ENCODE peak calls at places on chromosomes 5 and 9, in seven cellular contexts. One of them, this sample, is unnamed.

GRCh38 chr5:32692066-32692746 is 18.9 kb upstream of the NPR3 start:
- DNase-seq in gastrocnemius medialis: no peak
- DNase-seq in coronary artery: no peak
- DNase-seq in upper lobe of left lung: no peak
- DNase-seq in brain microvascular endothelial cell: no peak
- DNase-seq in neural progenitor cell: no peak
- DNase-seq in GM12865: no peak
- DNase-seq in this sample: peak; percentile 73

GRCh38 chr5:115184780-115185179 is 15.1 kb upstream of the TRIM36 start:
- DNase-seq in gastrocnemius medialis: no peak
- DNase-seq in coronary artery: no peak
- DNase-seq in upper lobe of left lung: no peak
- DNase-seq in brain microvascular endothelial cell: no peak
- DNase-seq in neural progenitor cell: no peak
- DNase-seq in GM12865: no peak
- DNase-seq in this sample: no peak

GRCh38 chr5:116778015-116778414 is 203.4 kb upstream of the SEMA6A start:
- DNase-seq in gastrocnemius medialis: no peak
- DNase-seq in coronary artery: no peak
- DNase-seq in upper lobe of left lung: no peak
- DNase-seq in brain microvascular endothelial cell: no peak
- DNase-seq in neural progenitor cell: peak; percentile 39
- DNase-seq in GM12865: no peak
- DNase-seq in this sample: no peak

GRCh38 chr9:91089405-91090131 is 272.1 kb downstream of the AUH start:
- DNase-seq in gastrocnemius medialis: no peak
- DNase-seq in coronary artery: peak; percentile 61
- DNase-seq in upper lobe of left lung: no peak
- DNase-seq in brain microvascular endothelial cell: peak; percentile 48
- DNase-seq in neural progenitor cell: peak; percentile 28
- DNase-seq in GM12865: peak; percentile 33
- DNase-seq in this sample: no peak

GRCh38 chr9:107566596-107566995 is 77.0 kb upstream of the KLF4 start:
- DNase-seq in gastrocnemius medialis: no peak
- DNase-seq in coronary artery: no peak
- DNase-seq in upper lobe of left lung: no peak
- DNase-seq in brain microvascular endothelial cell: no peak
- DNase-seq in neural progenitor cell: no peak
- DNase-seq in GM12865: no peak
- DNase-seq in this sample: no peak

GRCh38 chr9:91790912-91791311 is 159.1 kb downstream of the ROR2 start:
- DNase-seq in gastrocnemius medialis: no peak
- DNase-seq in coronary artery: no peak
- DNase-seq in upper lobe of left lung: no peak
- DNase-seq in brain microvascular endothelial cell: no peak
- DNase-seq in neural progenitor cell: no peak
- DNase-seq in GM12865: no peak
- DNase-seq in this sample: no peak

GRCh38 chr9:35940474-35941467 is 17.2 kb downstream of the OR2S2 start:
- DNase-seq in gastrocnemius medialis: no peak
- DNase-seq in coronary artery: no peak
- DNase-seq in upper lobe of left lung: no peak
- DNase-seq in brain microvascular endothelial cell: no peak
- DNase-seq in neural progenitor cell: no peak
- DNase-seq in GM12865: no peak
- DNase-seq in this sample: no peak

GRCh38 chr9:19577411-19577810 is 168.6 kb downstream of the ACER2 start:
- DNase-seq in gastrocnemius medialis: no peak
- DNase-seq in coronary artery: no peak
- DNase-seq in upper lobe of left lung: no peak
- DNase-seq in brain microvascular endothelial cell: no peak
- DNase-seq in neural progenitor cell: no peak
- DNase-seq in GM12865: no peak
- DNase-seq in this sample: no peak

GRCh38 chr9:133009906-133010582 is 20.8 kb upstream of the GTF3C5 start:
- DNase-seq in gastrocnemius medialis: no peak
- DNase-seq in coronary artery: no peak
- DNase-seq in upper lobe of left lung: no peak
- DNase-seq in brain microvascular endothelial cell: no peak
- DNase-seq in neural progenitor cell: no peak
- DNase-seq in GM12865: no peak
- DNase-seq in this sample: no peak

GRCh38 chr5:39328731-39329130 is 35.6 kb downstream of the C9 start:
- DNase-seq in gastrocnemius medialis: no peak
- DNase-seq in coronary artery: no peak
- DNase-seq in upper lobe of left lung: no peak
- DNase-seq in brain microvascular endothelial cell: no peak
- DNase-seq in neural progenitor cell: no peak
- DNase-seq in GM12865: no peak
- DNase-seq in this sample: no peak

GRCh38 chr5:152688561-152689274 is 283.6 kb upstream of the NMUR2 start:
- DNase-seq in gastrocnemius medialis: no peak
- DNase-seq in coronary artery: no peak
- DNase-seq in upper lobe of left lung: no peak
- DNase-seq in brain microvascular endothelial cell: peak; percentile 37
- DNase-seq in neural progenitor cell: no peak
- DNase-seq in GM12865: no peak
- DNase-seq in this sample: peak; percentile 19

GRCh38 chr5:78984020-78984610 is 995 bp downstream of the ARSB start:
- DNase-seq in gastrocnemius medialis: no peak
- DNase-seq in coronary artery: no peak
- DNase-seq in upper lobe of left lung: no peak
- DNase-seq in brain microvascular endothelial cell: peak; percentile 4
- DNase-seq in neural progenitor cell: peak; percentile 15
- DNase-seq in GM12865: peak; percentile 54
- DNase-seq in this sample: no peak

GRCh38 chr5:179319741-179320281 is 25.4 kb downstream of the ADAMTS2 start:
- DNase-seq in gastrocnemius medialis: no peak
- DNase-seq in coronary artery: no peak
- DNase-seq in upper lobe of left lung: peak; percentile 48
- DNase-seq in brain microvascular endothelial cell: peak; percentile 84
- DNase-seq in neural progenitor cell: no peak
- DNase-seq in GM12865: no peak
- DNase-seq in this sample: no peak

GRCh38 chr9:128231638-128232568 is 28.7 kb downstream of the DNM1 start:
- DNase-seq in gastrocnemius medialis: no peak
- DNase-seq in coronary artery: peak; percentile 80
- DNase-seq in upper lobe of left lung: no peak
- DNase-seq in brain microvascular endothelial cell: no peak
- DNase-seq in neural progenitor cell: no peak
- DNase-seq in GM12865: no peak
- DNase-seq in this sample: no peak

GRCh38 chr5:126234563-126235195 is 188.5 kb upstream of the GRAMD2B start:
- DNase-seq in gastrocnemius medialis: no peak
- DNase-seq in coronary artery: no peak
- DNase-seq in upper lobe of left lung: no peak
- DNase-seq in brain microvascular endothelial cell: peak; percentile 18
- DNase-seq in neural progenitor cell: peak; percentile 71
- DNase-seq in GM12865: peak; percentile 30
- DNase-seq in this sample: no peak

GRCh38 chr5:63043792-63044191 is 465.2 kb downstream of the LRRC70 start:
- DNase-seq in gastrocnemius medialis: no peak
- DNase-seq in coronary artery: no peak
- DNase-seq in upper lobe of left lung: no peak
- DNase-seq in brain microvascular endothelial cell: no peak
- DNase-seq in neural progenitor cell: no peak
- DNase-seq in GM12865: no peak
- DNase-seq in this sample: no peak

GRCh38 chr5:125597338-125597737 is 825.9 kb upstream of the GRAMD2B start:
- DNase-seq in gastrocnemius medialis: no peak
- DNase-seq in coronary artery: no peak
- DNase-seq in upper lobe of left lung: no peak
- DNase-seq in brain microvascular endothelial cell: peak; percentile 11
- DNase-seq in neural progenitor cell: no peak
- DNase-seq in GM12865: no peak
- DNase-seq in this sample: no peak

GRCh38 chr9:136700309-136700708 is 12.1 kb upstream of the DIPK1B start:
- DNase-seq in gastrocnemius medialis: no peak
- DNase-seq in coronary artery: no peak
- DNase-seq in upper lobe of left lung: peak; percentile 26
- DNase-seq in brain microvascular endothelial cell: no peak
- DNase-seq in neural progenitor cell: no peak
- DNase-seq in GM12865: no peak
- DNase-seq in this sample: no peak

GRCh38 chr9:136703231-136703870 is 9.0 kb upstream of the DIPK1B start:
- DNase-seq in gastrocnemius medialis: no peak
- DNase-seq in coronary artery: no peak
- DNase-seq in upper lobe of left lung: no peak
- DNase-seq in brain microvascular endothelial cell: no peak
- DNase-seq in neural progenitor cell: no peak
- DNase-seq in GM12865: no peak
- DNase-seq in this sample: no peak

GRCh38 chr9:136701665-136702048 is 10.7 kb upstream of the DIPK1B start:
- DNase-seq in gastrocnemius medialis: no peak
- DNase-seq in coronary artery: no peak
- DNase-seq in upper lobe of left lung: no peak
- DNase-seq in brain microvascular endothelial cell: no peak
- DNase-seq in neural progenitor cell: no peak
- DNase-seq in GM12865: no peak
- DNase-seq in this sample: no peak

GRCh38 chr9:136698681-136699246 is 11.5 kb upstream of the AGPAT2 start:
- DNase-seq in gastrocnemius medialis: no peak
- DNase-seq in coronary artery: no peak
- DNase-seq in upper lobe of left lung: no peak
- DNase-seq in brain microvascular endothelial cell: no peak
- DNase-seq in neural progenitor cell: no peak
- DNase-seq in GM12865: no peak
- DNase-seq in this sample: no peak

GRCh38 chr9:136700959-136701664 is 11.3 kb upstream of the DIPK1B start:
- DNase-seq in gastrocnemius medialis: no peak
- DNase-seq in coronary artery: no peak
- DNase-seq in upper lobe of left lung: peak; percentile 81
- DNase-seq in brain microvascular endothelial cell: no peak
- DNase-seq in neural progenitor cell: no peak
- DNase-seq in GM12865: peak; percentile 78
- DNase-seq in this sample: no peak
- H3K4me3 ChIP-seq in gastrocnemius medialis: no peak overlapping the region
- H3K4me3 ChIP-seq in coronary artery: no peak overlapping the region
- H3K4me3 ChIP-seq in upper lobe of left lung: no peak overlapping the region
- H3K4me3 ChIP-seq in brain microvascular endothelial cell: no peak overlapping the region
- H3K4me3 ChIP-seq in neural progenitor cell: no peak overlapping the region
- H3K4me3 ChIP-seq in GM12865: peak overlapping the region; percentile 40
- H3K4me3 ChIP-seq in this sample: no peak overlapping the region

GRCh38 chr5:122500245-122501086 is 188.4 kb downstream of the SNCAIP start:
- DNase-seq in gastrocnemius medialis: no peak
- DNase-seq in coronary artery: no peak
- DNase-seq in upper lobe of left lung: no peak
- DNase-seq in brain microvascular endothelial cell: peak; percentile 73
- DNase-seq in neural progenitor cell: peak; percentile 83
- DNase-seq in GM12865: peak; percentile 53
- DNase-seq in this sample: no peak
- TF ChIP-seq CTCF in gastrocnemius medialis: no peak
- TF ChIP-seq CTCF in coronary artery: no peak
- TF ChIP-seq CTCF in upper lobe of left lung: peak; percentile 17
- TF ChIP-seq CTCF in brain microvascular endothelial cell: peak; percentile 85
- TF ChIP-seq CTCF in neural progenitor cell: peak; percentile 72
- TF ChIP-seq CTCF in GM12865: peak; percentile 38
- TF ChIP-seq CTCF in this sample: peak; percentile 64

GRCh38 chr9:78028926-78029325 is 2.7 kb downstream of the GNAQ start:
- DNase-seq in gastrocnemius medialis: no peak
- DNase-seq in coronary artery: no peak
- DNase-seq in upper lobe of left lung: no peak
- DNase-seq in brain microvascular endothelial cell: no peak
- DNase-seq in neural progenitor cell: no peak
- DNase-seq in GM12865: no peak
- DNase-seq in this sample: no peak
- H3K4me3 ChIP-seq in gastrocnemius medialis: peak overlapping the region; percentile 73
- H3K4me3 ChIP-seq in coronary artery: peak overlapping the region; percentile 76
- H3K4me3 ChIP-seq in upper lobe of left lung: peak overlapping the region; percentile 62
- H3K4me3 ChIP-seq in brain microvascular endothelial cell: no peak overlapping the region
- H3K4me3 ChIP-seq in neural progenitor cell: peak overlapping the region; percentile 92
- H3K4me3 ChIP-seq in GM12865: no peak overlapping the region
- H3K4me3 ChIP-seq in this sample: peak overlapping the region; percentile 85

GRCh38 chr5:150066436-150066835 is 19.9 kb downstream of the CSF1R start:
- DNase-seq in gastrocnemius medialis: no peak
- DNase-seq in coronary artery: no peak
- DNase-seq in upper lobe of left lung: no peak
- DNase-seq in brain microvascular endothelial cell: no peak
- DNase-seq in neural progenitor cell: no peak
- DNase-seq in GM12865: no peak
- DNase-seq in this sample: no peak

GRCh38 chr5:150068071-150068470 is 18.3 kb downstream of the CSF1R start:
- DNase-seq in gastrocnemius medialis: no peak
- DNase-seq in coronary artery: no peak
- DNase-seq in upper lobe of left lung: no peak
- DNase-seq in brain microvascular endothelial cell: no peak
- DNase-seq in neural progenitor cell: no peak
- DNase-seq in GM12865: no peak
- DNase-seq in this sample: no peak

GRCh38 chr5:150067405-150067960 is 18.9 kb downstream of the CSF1R start:
- DNase-seq in gastrocnemius medialis: no peak
- DNase-seq in coronary artery: no peak
- DNase-seq in upper lobe of left lung: no peak
- DNase-seq in brain microvascular endothelial cell: no peak
- DNase-seq in neural progenitor cell: no peak
- DNase-seq in GM12865: no peak
- DNase-seq in this sample: no peak

GRCh38 chr5:150065886-150066285 is 20.5 kb downstream of the CSF1R start:
- DNase-seq in gastrocnemius medialis: no peak
- DNase-seq in coronary artery: peak; percentile 84
- DNase-seq in upper lobe of left lung: no peak
- DNase-seq in brain microvascular endothelial cell: peak; percentile 33
- DNase-seq in neural progenitor cell: no peak
- DNase-seq in GM12865: no peak
- DNase-seq in this sample: no peak

GRCh38 chr5:150066901-150067396 is 19.4 kb downstream of the CSF1R start:
- DNase-seq in gastrocnemius medialis: no peak
- DNase-seq in coronary artery: no peak
- DNase-seq in upper lobe of left lung: no peak
- DNase-seq in brain microvascular endothelial cell: peak; percentile 50
- DNase-seq in neural progenitor cell: no peak
- DNase-seq in GM12865: peak; percentile 28
- DNase-seq in this sample: no peak
- TF ChIP-seq CTCF in gastrocnemius medialis: no peak
- TF ChIP-seq CTCF in coronary artery: no peak
- TF ChIP-seq CTCF in upper lobe of left lung: no peak
- TF ChIP-seq CTCF in brain microvascular endothelial cell: no peak
- TF ChIP-seq CTCF in neural progenitor cell: no peak
- TF ChIP-seq CTCF in GM12865: no peak
- TF ChIP-seq CTCF in this sample: no peak

GRCh38 chr5:43036856-43037711 is 3.0 kb downstream of the ANXA2R start:
- DNase-seq in gastrocnemius medialis: no peak
- DNase-seq in coronary artery: no peak
- DNase-seq in upper lobe of left lung: peak; percentile 24
- DNase-seq in brain microvascular endothelial cell: peak; percentile 43
- DNase-seq in neural progenitor cell: peak; percentile 59
- DNase-seq in GM12865: no peak
- DNase-seq in this sample: no peak
- H3K4me3 ChIP-seq in gastrocnemius medialis: peak overlapping the region; percentile 51
- H3K4me3 ChIP-seq in coronary artery: peak overlapping the region; percentile 63
- H3K4me3 ChIP-seq in upper lobe of left lung: peak overlapping the region; percentile 64
- H3K4me3 ChIP-seq in brain microvascular endothelial cell: peak overlapping the region; percentile 77
- H3K4me3 ChIP-seq in neural progenitor cell: no peak overlapping the region
- H3K4me3 ChIP-seq in GM12865: no peak overlapping the region
- H3K4me3 ChIP-seq in this sample: peak overlapping the region; percentile 49

GRCh38 chr5:143106175-143106574 is 297.3 kb downstream of the NR3C1 start:
- DNase-seq in gastrocnemius medialis: no peak
- DNase-seq in coronary artery: no peak
- DNase-seq in upper lobe of left lung: no peak
- DNase-seq in brain microvascular endothelial cell: peak; percentile 16
- DNase-seq in neural progenitor cell: peak; percentile 69
- DNase-seq in GM12865: no peak
- DNase-seq in this sample: no peak
- TF ChIP-seq CTCF in gastrocnemius medialis: no peak
- TF ChIP-seq CTCF in coronary artery: no peak
- TF ChIP-seq CTCF in upper lobe of left lung: no peak
- TF ChIP-seq CTCF in brain microvascular endothelial cell: peak; percentile 40
- TF ChIP-seq CTCF in neural progenitor cell: peak; percentile 52
- TF ChIP-seq CTCF in GM12865: no peak
- TF ChIP-seq CTCF in this sample: peak; percentile 28